ENCODE peak calls at places on chromosome 13, in six cellular contexts. I is AG09309, M is brain microvascular endothelial cell, B is epithelial cell of esophagus, K is Caco-2, H is fibroblast of mammary gland. C is an unnamed sample.

GRCh38 chr13:32528358-32528757 is 10.2 kb downstream of the N4BP2L2 start:
- DNase-seq in I (no peak), M (no peak), B (peak), K (no peak), H (peak), C (peak)

GRCh38 chr13:66344770-66345367 is 885.3 kb downstream of the PCDH9 start:
- DNase-seq in I (no peak), M (no peak), B (no peak), K (no peak), H (no peak), C (no peak)

GRCh38 chr13:28137556-28137955 is 789 bp upstream of the PAN3 start:
- DNase-seq in I (no peak), M (no peak), B (no peak), K (no peak), H (peak), C (peak)

GRCh38 chr13:67168384-67168783 is 61.8 kb downstream of the PCDH9 start:
- DNase-seq in I (no peak), M (no peak), B (no peak), K (no peak), H (no peak), C (no peak)

GRCh38 chr13:109036091-109036490 is 406.7 kb downstream of the MYO16 start:
- DNase-seq in I (no peak), M (no peak), B (no peak), K (no peak), H (peak), C (no peak)

GRCh38 chr13:37680137-37680536 is 81.6 kb upstream of the POSTN start:
- DNase-seq in I (no peak), M (no peak), B (no peak), K (no peak), H (no peak), C (no peak)

GRCh38 chr13:40313269-40314200 is 352.9 kb downstream of the FOXO1 start:
- DNase-seq in I (no peak), M (no peak), B (peak), K (no peak), H (peak), C (peak)

GRCh38 chr13:90839061-90839460 is 508.4 kb upstream of the MIR17HG start:
- DNase-seq in I (no peak), M (no peak), B (peak), K (peak), H (no peak), C (no peak)

GRCh38 chr13:72839831-72840426 is 58.0 kb downstream of the PIBF1 start:
- DNase-seq in I (peak), M (peak), B (peak), K (peak), H (peak), C (peak)

GRCh38 chr13:99987180-99988047 is 5.8 kb downstream of the ZIC2 start:
- DNase-seq in I (no peak), M (no peak), B (no peak), K (no peak), H (no peak), C (no peak)

GRCh38 chr13:101915755-101916107 is 463.3 kb downstream of the ITGBL1 start:
- DNase-seq in I (no peak), M (no peak), B (no peak), K (no peak), H (no peak), C (no peak)

GRCh38 chr13:76635232-76636021 is 250.8 kb downstream of the KCTD12 start:
- DNase-seq in I (no peak), M (no peak), B (no peak), K (no peak), H (no peak), C (no peak)

GRCh38 chr13:23159205-23159586 is 21.6 kb upstream of the SGCG start:
- DNase-seq in I (no peak), M (peak), B (peak), K (no peak), H (peak), C (peak)

GRCh38 chr13:112441226-112441625 is 65.1 kb downstream of the SPACA7 start:
- DNase-seq in I (no peak), M (no peak), B (no peak), K (no peak), H (no peak), C (no peak)

GRCh38 chr13:52195052-52195837 is 35.8 kb upstream of the NEK3 start:
- DNase-seq in I (no peak), M (peak), B (peak), K (no peak), H (peak), C (peak)

GRCh38 chr13:28324181-28324789 is 170.6 kb downstream of the FLT1 start:
- DNase-seq in I (no peak), M (peak), B (peak), K (peak), H (peak), C (peak)

GRCh38 chr13:59157181-59157580 is 1006.5 kb downstream of the DIAPH3 start:
- DNase-seq in I (no peak), M (no peak), B (peak), K (no peak), H (no peak), C (no peak)

GRCh38 chr13:46684287-46685001 is 112.5 kb downstream of the ESD start:
- DNase-seq in I (no peak), M (no peak), B (no peak), K (peak), H (no peak), C (no peak)

GRCh38 chr13:113350065-113350937 is 13.6 kb downstream of the GRTP1 start:
- DNase-seq in I (no peak), M (no peak), B (peak), K (peak), H (no peak), C (no peak)

GRCh38 chr13:97116754-97117153 is 105.4 kb upstream of the MBNL2 start:
- DNase-seq in I (no peak), M (peak), B (peak), K (no peak), H (peak), C (peak)

GRCh38 chr13:27607125-27607524 is 13.2 kb downstream of the LNX2 start:
- DNase-seq in I (peak), M (peak), B (peak), K (no peak), H (peak), C (peak)

GRCh38 chr13:30313307-30313706 is 6.0 kb upstream of the KATNAL1 start:
- DNase-seq in I (no peak), M (no peak), B (no peak), K (no peak), H (no peak), C (no peak)

GRCh38 chr13:32121316-32121715 is 89.7 kb downstream of the FRY start:
- DNase-seq in I (peak), M (no peak), B (no peak), K (no peak), H (peak), C (no peak)

GRCh38 chr13:111976474-111977183 is 90.3 kb upstream of the SOX1 start:
- DNase-seq in I (no peak), M (no peak), B (no peak), K (no peak), H (no peak), C (no peak)

GRCh38 chr13:46530084-46530935 is 22.7 kb upstream of the LRCH1 start:
- DNase-seq in I (peak), M (no peak), B (peak), K (no peak), H (peak), C (peak)

GRCh38 chr13:106597190-106597589 is 29.3 kb upstream of the ARGLU1 start:
- DNase-seq in I (no peak), M (peak), B (no peak), K (no peak), H (peak), C (peak)

GRCh38 chr13:80802946-80803345 is 462.0 kb upstream of the SPRY2 start:
- DNase-seq in I (no peak), M (no peak), B (no peak), K (no peak), H (no peak), C (no peak)

GRCh38 chr13:81686877-81687276 is 1346.0 kb upstream of the SPRY2 start:
- DNase-seq in I (no peak), M (no peak), B (peak), K (no peak), H (no peak), C (no peak)

GRCh38 chr13:66665991-66666390 is 564.1 kb downstream of the PCDH9 start:
- DNase-seq in I (peak), M (peak), B (peak), K (no peak), H (peak), C (peak)

GRCh38 chr13:106078191-106078590 is 457.3 kb downstream of the EFNB2 start:
- DNase-seq in I (no peak), M (peak), B (no peak), K (peak), H (no peak), C (peak)

GRCh38 chr13:32940601-32941000 is 75.6 kb upstream of the KL start:
- DNase-seq in I (no peak), M (peak), B (no peak), K (no peak), H (peak), C (peak)

GRCh38 chr13:67736646-67737420 is 506.7 kb upstream of the PCDH9 start:
- DNase-seq in I (no peak), M (peak), B (peak), K (peak), H (peak), C (peak)

GRCh38 chr13:93116809-93117208 is 109.8 kb upstream of the GPC6 start:
- DNase-seq in I (no peak), M (no peak), B (no peak), K (peak), H (no peak), C (no peak)

GRCh38 chr13:20968745-20969144 is 66.2 kb upstream of the XPO4 start:
- DNase-seq in I (no peak), M (no peak), B (no peak), K (no peak), H (no peak), C (no peak)

GRCh38 chr13:30216111-30216510 is 91.2 kb downstream of the KATNAL1 start:
- DNase-seq in I (no peak), M (peak), B (no peak), K (peak), H (no peak), C (no peak)

GRCh38 chr13:43865892-43866291 is 13.6 kb downstream of the CCDC122 start:
- DNase-seq in I (peak), M (no peak), B (peak), K (no peak), H (peak), C (peak)

GRCh38 chr13:83221813-83222241 is 660.4 kb downstream of the SLITRK1 start:
- DNase-seq in I (peak), M (peak), B (peak), K (no peak), H (peak), C (peak)

GRCh38 chr13:107339209-107339608 is 771.3 kb upstream of the ARGLU1 start:
- DNase-seq in I (no peak), M (no peak), B (peak), K (no peak), H (peak), C (no peak)

GRCh38 chr13:92196566-92197256 is 798.3 kb downstream of the GPC5 start:
- DNase-seq in I (no peak), M (peak), B (no peak), K (no peak), H (no peak), C (peak)

DNA sequence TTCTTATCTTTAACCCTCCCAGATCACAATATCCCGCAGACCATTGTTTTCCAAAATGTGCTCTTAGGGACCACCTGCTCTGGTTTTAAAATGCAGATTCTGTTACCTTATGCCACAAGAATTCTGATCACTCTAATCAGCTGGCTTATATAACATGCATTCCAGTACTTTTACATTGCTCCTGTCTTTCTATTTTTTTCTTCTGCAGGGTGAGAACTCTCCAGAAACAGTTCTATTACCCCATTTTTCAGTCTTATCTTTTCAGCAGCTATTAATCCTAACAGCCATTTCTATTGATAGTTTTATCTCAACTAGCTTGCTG is 2.8 kb downstream of the ITM2B start:
- DNase-seq in I (no peak), M (no peak), B (no peak), K (no peak), H (no peak), C (peak)
- H3K4me3 ChIP-seq in I (peak), M (peak), B (peak), K (no peak), H (no peak), C (peak)

DNA sequence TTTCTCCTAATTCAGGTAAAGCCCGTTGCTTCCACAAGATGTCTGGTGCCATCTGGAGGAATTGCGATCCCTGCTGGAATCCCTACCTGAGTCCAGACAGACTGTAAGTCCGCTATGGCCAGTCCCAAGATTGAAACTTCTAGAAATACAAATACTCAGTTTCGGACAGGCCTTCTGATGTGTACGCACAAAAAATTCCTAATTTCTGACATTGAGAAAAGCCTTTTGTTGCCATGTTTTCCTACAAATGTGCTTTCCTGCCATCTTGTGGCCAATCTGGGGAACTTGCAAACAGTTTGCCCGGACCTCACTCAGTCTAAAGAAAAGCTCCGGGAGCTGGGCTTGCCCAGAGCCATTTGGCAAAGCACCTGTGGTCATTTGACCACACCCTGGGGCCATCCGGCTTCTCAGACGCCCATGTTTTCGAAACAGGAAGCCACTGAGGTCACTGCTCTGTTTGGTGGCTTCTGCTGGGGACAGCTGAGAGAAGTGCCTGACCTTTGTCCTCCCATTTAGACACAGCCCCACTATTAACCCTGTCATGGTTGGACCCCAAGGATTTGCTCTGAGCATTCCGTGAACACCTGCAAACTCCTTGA is 79.4 kb downstream of the SLC15A1 start:
- DNase-seq in I (peak), M (peak), B (peak), K (peak), H (peak), C (peak)
- TF ChIP-seq CTCF in I (peak), M (peak), B (peak), K (peak), H (peak), C (peak)

DNA sequence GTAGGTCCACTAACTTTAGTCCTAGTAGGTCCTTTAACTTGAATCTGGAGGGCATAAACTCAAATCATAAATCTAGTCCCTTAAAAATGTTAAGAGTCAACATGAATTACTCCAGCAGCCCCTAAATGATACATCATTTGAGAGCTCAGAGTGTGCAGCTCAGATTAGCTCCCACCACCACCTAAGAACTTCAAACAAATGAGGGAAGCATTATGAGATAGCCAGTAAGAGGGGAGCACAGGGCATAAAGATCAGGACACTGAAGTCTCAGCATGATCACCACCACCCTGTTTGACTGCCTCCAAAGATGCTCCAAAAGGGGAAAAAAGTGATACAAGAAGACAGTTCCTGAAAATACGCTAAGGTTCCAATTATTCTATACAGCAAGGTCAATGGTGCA is 5.7 kb downstream of the PROSER1 start:
- DNase-seq in I (no peak), M (no peak), B (no peak), K (no peak), H (no peak), C (no peak)
- H3K4me3 ChIP-seq in I (no peak), M (no peak), B (no peak), K (no peak), H (no peak), C (no peak)

GRCh38 chr13:87810391-87810801 is 139.2 kb downstream of the SLITRK5 start:
- DNase-seq in I (no peak), M (no peak), B (peak), K (peak), H (peak), C (no peak)
- TF ChIP-seq CTCF in I (no peak), M (no peak), B (no peak), K (no peak), H (no peak), C (no peak)

DNA sequence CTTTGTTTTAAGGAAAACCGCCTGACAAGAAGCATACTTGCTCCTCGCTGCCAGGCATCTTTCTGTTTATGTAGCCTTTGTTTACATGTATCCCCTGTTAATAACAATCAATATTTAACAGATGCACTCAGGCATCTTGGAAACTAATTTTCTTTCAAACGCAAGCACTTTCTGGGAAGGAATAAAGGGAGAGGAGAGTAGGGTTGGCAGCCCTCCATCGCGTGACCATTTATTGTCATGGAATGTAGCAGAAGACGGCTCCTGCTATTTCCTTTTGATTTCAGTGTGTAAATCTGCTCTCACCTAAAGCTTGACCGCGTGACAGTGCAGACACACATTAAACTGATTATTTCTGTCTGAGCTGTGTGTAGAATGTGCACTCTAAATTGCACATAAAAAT is 223.3 kb upstream of the MAB21L1 start:
- DNase-seq in I (peak), M (peak), B (no peak), K (no peak), H (peak), C (peak)
- H3K4me3 ChIP-seq in I (peak), M (no peak), B (no peak), K (no peak), H (peak), C (peak)

DNA sequence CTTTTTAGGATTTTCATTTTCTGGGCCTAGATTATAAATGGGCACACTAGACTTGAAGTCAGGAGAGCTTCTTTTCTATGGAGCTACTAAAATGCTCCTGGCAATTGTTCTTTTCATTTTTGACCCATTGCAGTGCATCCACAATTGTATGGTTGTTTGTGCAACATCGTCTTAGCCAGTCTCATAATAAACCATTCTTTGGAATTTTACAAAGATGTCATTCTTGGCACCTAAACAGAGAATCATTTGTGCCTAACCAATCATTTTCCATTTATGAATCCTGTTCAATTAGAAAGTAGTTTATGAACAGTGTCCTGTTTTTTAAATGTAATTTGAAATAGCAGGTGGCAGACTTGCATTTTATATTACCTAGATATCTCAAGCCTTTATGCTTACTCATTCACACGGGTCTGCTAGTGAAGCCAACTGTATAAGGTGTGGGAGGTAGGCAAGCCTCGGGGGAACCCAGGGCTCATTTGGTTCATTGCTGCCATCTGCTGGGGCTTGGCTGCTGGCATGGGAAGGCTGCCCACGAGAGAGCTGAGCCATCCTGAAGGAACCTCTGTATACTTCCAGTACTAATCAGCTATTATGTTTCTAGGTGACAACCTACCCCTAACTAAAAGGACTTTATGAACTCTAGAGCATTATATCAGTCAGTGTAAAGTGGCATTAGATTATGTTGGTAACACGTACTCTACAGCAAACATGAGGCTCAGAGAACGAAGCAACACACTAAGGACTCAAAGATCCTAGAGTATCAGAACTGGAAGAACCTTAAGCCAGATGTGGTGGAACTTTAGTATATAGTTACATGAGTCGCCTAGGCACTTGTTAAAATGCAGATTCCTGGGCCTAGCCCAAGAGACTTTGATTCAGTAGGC is 60.0 kb downstream of the TPT1 start:
- DNase-seq in I (peak), M (peak), B (peak), K (peak), H (peak), C (peak)
- TF ChIP-seq CTCF in I (peak), M (peak), B (peak), K (peak), H (peak), C (peak)

GRCh38 chr13:110537116-110537515 is 24.4 kb downstream of the RAB20 start:
- DNase-seq in I (no peak), M (no peak), B (no peak), K (no peak), H (no peak), C (no peak)

GRCh38 chr13:110535526-110535925 is 26.0 kb downstream of the RAB20 start:
- DNase-seq in I (no peak), M (no peak), B (no peak), K (no peak), H (no peak), C (no peak)

GRCh38 chr13:110538632-110539031 is 22.9 kb downstream of the RAB20 start:
- DNase-seq in I (no peak), M (no peak), B (no peak), K (no peak), H (peak), C (peak)

GRCh38 chr13:110533771-110534670 is 27.5 kb downstream of the RAB20 start:
- DNase-seq in I (no peak), M (no peak), B (no peak), K (no peak), H (no peak), C (no peak)

GRCh38 chr13:110536006-110536693 is 25.4 kb downstream of the RAB20 start:
- DNase-seq in I (no peak), M (no peak), B (no peak), K (no peak), H (no peak), C (no peak)
- H3K4me3 ChIP-seq in I (no peak), M (no peak), B (no peak), K (no peak), H (no peak), C (no peak)

C was measured in fibroblast of the aortic adventitia.